ENCODE peak calls at places on chromosomes 1 and 21, in four cellular contexts. Q, Z, L and C are unnamed samples.

GRCh38 chr21:44874497-44875331 is 1.2 kb upstream of the PTTG1IP start:
- DNase-seq in L (no peak), Q (peak; percentile 82), Z (no peak), C (peak; percentile 42)

GRCh38 chr21:34179204-34179935 is 106.0 kb downstream of the MRPS6 start:
- DNase-seq in Z (no peak), Q (no peak), L (no peak), C (no peak)

GRCh38 chr1:110879758-110880606 is 7.0 kb downstream of the CD53 start:
- DNase-seq in Q (peak; percentile 6), L (no peak), Z (no peak), C (no peak)

GRCh38 chr1:117609471-117609911 is 3.6 kb downstream of the TENT5C start:
- DNase-seq in Z (no peak), Q (peak; percentile 65), L (no peak), C (no peak)

GRCh38 chr1:206112600-206113301 is 4.4 kb downstream of the AVPR1B start:
- DNase-seq in Q (peak; percentile 81), Z (no peak), L (no peak), C (no peak)

GRCh38 chr1:201970334-201971159 is 11.9 kb upstream of the RNPEP start:
- DNase-seq in Z (no peak), Q (no peak), L (no peak), C (no peak)

GRCh38 chr1:202374077-202374476 is 25.6 kb downstream of the PPP1R12B start:
- DNase-seq in Q (no peak), L (no peak), Z (no peak), C (no peak)

GRCh38 chr1:208209286-208209685 is 34.9 kb downstream of the PLXNA2 start:
- DNase-seq in Q (no peak), L (no peak), Z (no peak), C (no peak)

GRCh38 chr1:240031414-240031813 is 60.3 kb upstream of the FMN2 start:
- DNase-seq in Z (no peak), L (no peak), Q (no peak), C (no peak)

GRCh38 chr1:37922767-37923550 is 23.9 kb downstream of the INPP5B start:
- DNase-seq in Z (no peak), L (no peak), Q (no peak), C (no peak)

GRCh38 chr1:1020415-1021009 is 592 bp downstream of the AGRN start:
- DNase-seq in Z (no peak), Q (no peak), L (no peak), C (no peak)

GRCh38 chr1:89454845-89455521 is 69.6 kb upstream of the LRRC8B start:
- DNase-seq in Z (peak; percentile 34), Q (peak; percentile 49), L (no peak), C (peak; percentile 46)

GRCh38 chr1:116404699-116405098 is 31.7 kb downstream of the ATP1A1 start:
- DNase-seq in L (no peak), Z (no peak), Q (no peak), C (no peak)

GRCh38 chr1:173506437-173506836 is 29.3 kb downstream of the PRDX6 start:
- DNase-seq in L (no peak), Q (peak; percentile 79), Z (peak; percentile 10), C (peak; percentile 17)

GRCh38 chr1:1597275-1597930 is 2.5 kb downstream of the FNDC10 start:
- DNase-seq in Q (peak; percentile 47), L (no peak), Z (no peak), C (no peak)

GRCh38 chr1:17370618-17371017 is 1.4 kb upstream of the PADI6 start:
- DNase-seq in L (no peak), Q (no peak), Z (peak; percentile 37), C (no peak)

GRCh38 chr1:180953791-180954721 is 41.4 kb downstream of the KIAA1614 start:
- DNase-seq in L (peak; percentile 8), Z (no peak), Q (peak; percentile 83), C (peak; percentile 71)

GRCh38 chr1:153525088-153525713 is 10.6 kb downstream of the S100A6 start:
- DNase-seq in Q (no peak), L (no peak), Z (no peak), C (no peak)

GRCh38 chr1:210792703-210793102 is 341.2 kb downstream of the KCNH1 start:
- DNase-seq in Z (no peak), Q (no peak), L (peak; percentile 43), C (no peak)

GRCh38 chr1:151143057-151143435 is 3.4 kb downstream of the SEMA6C start:
- DNase-seq in Z (no peak), L (no peak), Q (no peak), C (no peak)

GRCh38 chr1:167496962-167497619 is 21.2 kb downstream of the CD247 start:
- DNase-seq in L (no peak), Z (no peak), Q (no peak), C (no peak)

GRCh38 chr1:50418600-50419109 is 4.6 kb downstream of the DMRTA2 start:
- DNase-seq in Z (no peak), L (no peak), Q (no peak), C (no peak)

GRCh38 chr1:50417946-50418599 is 5.2 kb downstream of the DMRTA2 start:
- DNase-seq in L (no peak), Q (no peak), Z (no peak), C (no peak)

GRCh38 chr1:50416553-50417453 is 6.4 kb downstream of the DMRTA2 start:
- DNase-seq in Q (no peak), L (no peak), Z (no peak), C (no peak)

GRCh38 chr1:50416150-50416527 is 7.1 kb downstream of the DMRTA2 start:
- DNase-seq in Z (no peak), L (no peak), Q (no peak), C (no peak)

GRCh38 chr1:50417487-50417886 is 5.8 kb downstream of the DMRTA2 start:
- DNase-seq in L (no peak), Z (no peak), Q (no peak), C (no peak)
- H3K9me3 ChIP-seq in L (peaks cover 8% of the 10 kb centered on the region), Z (no peaks in the 10 kb centered on the region), Q (no peaks in the 10 kb centered on the region), C (no peaks in the 10 kb centered on the region)

GRCh38 chr1:49346767-49347349 is 570.2 kb upstream of the BEND5 start:
- DNase-seq in Q (no peak), L (no peak), Z (no peak), C (peak; percentile 59)
- H3K9me3 ChIP-seq in Q (no peaks in the 10 kb centered on the region), L (peaks cover 8% of the 10 kb centered on the region), Z (no peaks in the 10 kb centered on the region), C (peaks cover 14% of the 10 kb centered on the region)

GRCh38 chr1:79976287-79976686 is 969.8 kb upstream of the ADGRL4 start:
- DNase-seq in Q (no peak), L (no peak), Z (no peak), C (no peak)

GRCh38 chr1:79982218-79982617 is 975.7 kb upstream of the ADGRL4 start:
- DNase-seq in Z (no peak), L (peak; percentile 58), Q (peak; percentile 90), C (no peak)

DNA sequence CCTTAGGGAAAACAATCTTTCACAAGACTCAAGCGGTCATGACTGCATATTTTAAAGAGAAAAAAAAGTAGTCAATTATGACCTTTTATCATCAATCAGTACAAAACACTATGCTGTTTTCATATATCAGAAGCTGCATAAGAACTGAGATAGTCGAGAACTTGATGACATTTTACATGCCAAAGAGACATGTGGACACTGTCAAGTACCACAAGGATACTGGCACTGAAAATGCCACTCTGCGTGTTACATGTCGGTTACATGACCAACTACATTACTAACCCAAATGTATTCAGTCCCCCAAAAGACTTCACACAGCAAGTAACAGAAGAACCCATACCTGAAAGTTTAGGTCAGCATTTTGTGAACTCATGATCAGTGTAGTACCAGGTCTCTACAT is 975.0 kb upstream of the ADGRL4 start:
- DNase-seq in Z (no peak), L (no peak), Q (no peak), C (no peak)
- H3K9me3 ChIP-seq in Z (no peaks in the 10 kb centered on the region), L (no peaks in the 10 kb centered on the region), Q (no peaks in the 10 kb centered on the region), C (no peaks in the 10 kb centered on the region)

DNA sequence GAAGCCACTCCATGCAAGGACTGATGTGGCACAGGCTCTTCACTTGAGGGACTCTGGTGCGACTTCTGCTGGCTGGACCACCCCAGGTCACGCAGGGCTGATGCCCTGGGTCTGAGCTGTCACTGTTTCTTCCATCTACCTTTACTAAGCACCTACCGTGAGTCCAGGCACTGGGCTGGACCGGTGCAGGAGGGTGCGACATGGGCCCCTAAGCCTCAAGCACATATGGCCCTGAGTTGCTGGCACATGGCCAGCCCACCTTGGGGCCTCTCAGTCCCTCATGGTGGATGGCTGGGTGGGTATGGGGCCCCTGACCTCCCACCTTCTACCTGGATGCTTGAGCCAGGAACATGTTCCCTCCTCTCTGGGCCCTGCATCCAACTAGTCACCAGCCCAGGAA is 76.0 kb downstream of the DMRTB1 start:
- DNase-seq in Z (no peak), L (no peak), Q (no peak), C (no peak)
- H3K9me3 ChIP-seq in Z (no peaks in the 10 kb centered on the region), L (no peaks in the 10 kb centered on the region), Q (no peaks in the 10 kb centered on the region), C (no peaks in the 10 kb centered on the region)

DNA sequence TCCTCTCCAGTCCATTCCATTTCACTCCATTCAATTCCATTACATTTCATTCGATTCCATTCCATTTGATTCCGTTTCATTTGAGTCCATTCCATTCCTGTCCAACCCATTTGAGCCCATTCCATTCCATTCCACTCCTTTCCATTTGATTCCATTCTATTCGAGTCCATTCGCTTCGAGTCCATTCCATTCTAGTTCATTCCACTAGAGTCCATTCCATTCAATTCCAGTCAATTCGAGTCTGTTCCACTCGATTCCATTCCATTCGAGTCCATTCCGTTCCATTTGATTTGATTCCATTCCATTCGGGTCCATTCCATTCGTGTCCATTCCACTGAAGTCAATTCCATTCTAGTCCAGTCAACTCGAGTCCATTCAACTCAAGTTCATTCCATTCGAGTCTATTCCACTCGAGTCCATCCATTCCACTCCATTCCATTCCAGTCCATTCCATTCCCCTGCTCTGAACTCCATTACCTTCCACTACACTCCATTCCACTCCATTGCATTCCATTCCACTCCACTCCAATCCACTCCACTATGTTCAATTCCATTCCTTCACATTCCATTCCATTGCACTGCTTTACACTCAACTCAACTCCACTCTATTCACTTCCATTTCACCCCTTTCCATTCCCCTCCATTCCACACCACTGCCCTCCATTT is 2569.4 kb upstream of the TPTE start:
- DNase-seq in L (no peak), Q (no peak), Z (no peak), C (no peak)
- H3K9me3 ChIP-seq in L (peaks cover 99% of the 10 kb centered on the region), Q (peaks cover 12% of the 10 kb centered on the region), Z (peaks cover 100% of the 10 kb centered on the region), C (peaks cover 32% of the 10 kb centered on the region)

GRCh38 chr1:155694167-155694566 is 5.3 kb downstream of the DAP3 start:
- DNase-seq in L (no peak), Q (no peak), Z (no peak), C (no peak)
- H3K9me3 ChIP-seq in L (peaks cover 3% of the 10 kb centered on the region), Q (no peaks in the 10 kb centered on the region), Z (no peaks in the 10 kb centered on the region), C (peaks cover 40% of the 10 kb centered on the region)

DNA sequence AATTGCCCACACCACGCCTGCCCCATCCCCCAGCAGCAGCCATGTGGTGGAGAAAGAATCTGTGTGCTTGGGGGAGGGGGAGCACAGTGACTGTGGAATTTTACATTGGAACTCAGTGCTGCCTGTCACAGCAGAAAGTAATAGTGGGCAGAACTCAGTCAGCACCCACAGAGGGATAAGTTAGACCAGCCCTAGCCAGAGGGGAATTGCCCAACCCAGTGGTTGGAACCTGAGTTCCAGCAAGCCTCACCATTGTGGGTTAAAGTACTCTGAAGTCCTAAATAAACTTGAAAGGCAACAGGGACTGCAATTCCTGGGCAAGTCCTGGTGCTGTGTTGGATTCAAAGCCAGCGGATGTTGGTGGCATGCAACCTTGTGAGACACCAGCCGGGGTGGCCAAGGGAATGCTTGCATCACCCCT is 88.8 kb downstream of the MRPL39 start:
- DNase-seq in Z (no peak), Q (no peak), L (no peak), C (no peak)
- H3K9me3 ChIP-seq in Z (no peaks in the 10 kb centered on the region), Q (no peaks in the 10 kb centered on the region), L (no peaks in the 10 kb centered on the region), C (no peaks in the 10 kb centered on the region)

GRCh38 chr21:40269239-40269638 is 402.0 kb downstream of the PCP4 start:
- DNase-seq in Q (no peak), Z (no peak), L (no peak), C (no peak)
- H3K9me3 ChIP-seq in Q (no peaks in the 10 kb centered on the region), Z (peaks cover 19% of the 10 kb centered on the region), L (peaks cover 40% of the 10 kb centered on the region), C (no peaks in the 10 kb centered on the region)

GRCh38 chr1:40507973-40508372 is 594 bp upstream of the EXO5 start:
- DNase-seq in L (no peak), Q (no peak), Z (no peak), C (no peak)

GRCh38 chr1:40508375-40509341 is at the start of gene EXO5:
- DNase-seq in L (no peak), Z (no peak), Q (peak; percentile 85), C (peak; percentile 79)
- H3K9me3 ChIP-seq in L (peaks cover 35% of the 10 kb centered on the region), Z (peaks cover 4% of the 10 kb centered on the region), Q (no peaks in the 10 kb centered on the region), C (no peaks in the 10 kb centered on the region)